ENCODE peak calls at places on chromosomes 16 and 17, in five cellular contexts. One of them, this sample, is unnamed.

GRCh38 chr16:49652441-49653175 is 203.3 kb downstream of the ZNF423 start:
- DNase-seq in GM12864: no peak
- DNase-seq in psoas muscle: peak
- DNase-seq in bronchial epithelial cell: no peak
- DNase-seq in H1: no peak
- DNase-seq in this sample: peak

GRCh38 chr17:80491478-80492342 is 15.3 kb upstream of the NPTX1 start:
- DNase-seq in H1: no peak
- DNase-seq in psoas muscle: peak
- DNase-seq in bronchial epithelial cell: no peak
- DNase-seq in GM12864: no peak
- DNase-seq in this sample: no peak

GRCh38 chr16:57632568-57632967 is 4.1 kb downstream of the ADGRG1 start:
- DNase-seq in psoas muscle: no peak
- DNase-seq in GM12864: no peak
- DNase-seq in bronchial epithelial cell: no peak
- DNase-seq in H1: no peak
- DNase-seq in this sample: no peak

GRCh38 chr17:34437188-34437587 is 74.2 kb upstream of the CCL1 start:
- DNase-seq in H1: no peak
- DNase-seq in psoas muscle: no peak
- DNase-seq in bronchial epithelial cell: no peak
- DNase-seq in GM12864: no peak
- DNase-seq in this sample: no peak

GRCh38 chr16:57871457-57871856 is 69.2 kb upstream of the KIFC3 start:
- DNase-seq in bronchial epithelial cell: peak
- DNase-seq in GM12864: no peak
- DNase-seq in H1: no peak
- DNase-seq in psoas muscle: no peak
- DNase-seq in this sample: no peak

GRCh38 chr16:65845466-65846209 is 520.9 kb upstream of the CDH5 start:
- DNase-seq in psoas muscle: no peak
- DNase-seq in bronchial epithelial cell: peak
- DNase-seq in GM12864: no peak
- DNase-seq in H1: no peak
- DNase-seq in this sample: no peak

GRCh38 chr16:82034981-82035612 is at the start of gene HSD17B2:
- DNase-seq in H1: no peak
- DNase-seq in psoas muscle: no peak
- DNase-seq in bronchial epithelial cell: peak
- DNase-seq in GM12864: no peak
- DNase-seq in this sample: no peak

GRCh38 chr16:81632392-81633146 is 146.5 kb upstream of the PLCG2 start:
- DNase-seq in H1: no peak
- DNase-seq in GM12864: no peak
- DNase-seq in bronchial epithelial cell: peak
- DNase-seq in psoas muscle: no peak
- DNase-seq in this sample: peak

GRCh38 chr16:28261916-28262315 is 30.4 kb upstream of the SBK1 start:
- DNase-seq in GM12864: no peak
- DNase-seq in H1: no peak
- DNase-seq in bronchial epithelial cell: no peak
- DNase-seq in psoas muscle: peak
- DNase-seq in this sample: no peak

GRCh38 chr17:72802726-72803125 is 289.8 kb downstream of the SLC39A11 start:
- DNase-seq in bronchial epithelial cell: no peak
- DNase-seq in psoas muscle: no peak
- DNase-seq in GM12864: no peak
- DNase-seq in H1: no peak
- DNase-seq in this sample: no peak

DNA sequence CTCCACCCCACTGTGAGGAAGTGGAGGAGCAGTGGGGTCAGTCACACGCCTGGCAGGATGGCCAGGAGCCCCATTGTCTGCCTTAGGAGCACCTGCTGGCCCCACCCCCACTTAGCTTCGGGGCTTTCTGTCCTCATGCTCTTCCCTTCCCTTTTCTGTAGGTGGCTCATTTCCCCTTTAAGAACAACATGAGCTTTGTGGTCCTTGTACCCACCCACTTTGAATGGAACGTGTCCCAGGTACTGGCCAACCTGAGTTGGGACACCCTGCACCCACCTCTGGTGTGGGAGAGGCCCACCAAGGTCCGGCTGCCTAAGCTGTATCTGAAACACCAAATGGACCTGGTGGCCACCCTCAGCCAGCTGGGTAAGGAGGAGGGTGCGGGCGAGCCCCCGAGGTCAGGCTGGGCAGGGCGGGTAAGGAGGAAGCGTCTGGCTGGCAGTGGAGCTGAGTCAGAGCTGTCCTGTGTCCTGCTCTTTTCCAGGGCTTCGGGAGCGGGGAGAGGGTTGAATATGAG is 9.4 kb upstream of the SERPINF1 start:
- DNase-seq in bronchial epithelial cell: peak
- DNase-seq in H1: no peak
- DNase-seq in GM12864: no peak
- DNase-seq in psoas muscle: no peak
- DNase-seq in this sample: no peak
- H3K4me3 ChIP-seq in bronchial epithelial cell: peak
- H3K4me3 ChIP-seq in H1: no peak
- H3K4me3 ChIP-seq in GM12864: no peak
- H3K4me3 ChIP-seq in psoas muscle: no peak
- H3K4me3 ChIP-seq in this sample: no peak

GRCh38 chr17:9371019-9371418 is 204.6 kb downstream of the STX8 start:
- DNase-seq in psoas muscle: no peak
- DNase-seq in H1: no peak
- DNase-seq in GM12864: no peak
- DNase-seq in bronchial epithelial cell: peak
- DNase-seq in this sample: no peak
- H3K4me3 ChIP-seq in psoas muscle: no peak
- H3K4me3 ChIP-seq in H1: no peak
- H3K4me3 ChIP-seq in GM12864: no peak
- H3K4me3 ChIP-seq in bronchial epithelial cell: no peak
- H3K4me3 ChIP-seq in this sample: no peak

DNA sequence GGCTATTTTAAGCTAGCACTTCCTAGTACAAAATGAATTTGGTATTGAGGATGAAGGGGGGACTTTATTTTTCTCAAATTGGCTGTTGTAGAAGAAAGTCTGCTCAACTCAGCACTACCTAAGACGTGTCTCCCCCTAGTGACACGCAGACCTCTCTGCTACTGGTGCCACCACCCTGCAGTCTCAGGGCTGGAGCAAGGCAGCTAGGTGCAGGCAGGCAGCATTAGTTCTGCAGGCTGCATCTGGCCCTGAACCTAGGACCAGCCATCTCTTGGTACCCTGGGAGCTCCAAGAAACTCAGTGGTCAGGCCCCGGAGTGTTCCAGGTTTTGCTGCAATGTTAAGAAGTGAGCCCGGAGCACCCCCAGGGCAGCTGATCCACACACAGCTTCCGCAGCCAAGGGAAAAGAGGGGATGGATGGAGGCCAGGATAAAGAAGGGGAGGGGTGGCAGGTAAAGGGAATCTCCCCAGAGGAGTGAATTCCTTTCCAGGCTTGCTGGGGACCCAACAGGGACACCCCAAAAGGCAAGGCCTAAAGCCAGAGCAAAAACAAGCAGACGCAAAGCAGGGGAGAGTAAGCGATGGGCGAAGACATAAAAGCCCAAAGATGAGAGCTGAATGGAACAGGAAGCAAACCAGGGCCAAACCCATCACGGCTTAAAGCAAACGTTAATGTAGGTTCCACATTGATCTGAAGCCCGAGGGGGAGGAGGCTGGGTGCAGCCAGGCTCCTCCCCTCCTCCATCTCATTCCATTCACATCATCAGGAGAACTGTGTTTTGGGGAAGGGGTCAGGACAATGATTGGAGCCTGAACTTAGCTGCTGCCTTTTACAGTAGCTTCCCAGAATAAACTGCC is 200.5 kb downstream of the ZFHX3 start:
- DNase-seq in GM12864: no peak
- DNase-seq in psoas muscle: no peak
- DNase-seq in H1: no peak
- DNase-seq in bronchial epithelial cell: peak
- DNase-seq in this sample: no peak
- H3K4me3 ChIP-seq in GM12864: no peak
- H3K4me3 ChIP-seq in psoas muscle: no peak
- H3K4me3 ChIP-seq in H1: no peak
- H3K4me3 ChIP-seq in bronchial epithelial cell: no peak
- H3K4me3 ChIP-seq in this sample: peak

DNA sequence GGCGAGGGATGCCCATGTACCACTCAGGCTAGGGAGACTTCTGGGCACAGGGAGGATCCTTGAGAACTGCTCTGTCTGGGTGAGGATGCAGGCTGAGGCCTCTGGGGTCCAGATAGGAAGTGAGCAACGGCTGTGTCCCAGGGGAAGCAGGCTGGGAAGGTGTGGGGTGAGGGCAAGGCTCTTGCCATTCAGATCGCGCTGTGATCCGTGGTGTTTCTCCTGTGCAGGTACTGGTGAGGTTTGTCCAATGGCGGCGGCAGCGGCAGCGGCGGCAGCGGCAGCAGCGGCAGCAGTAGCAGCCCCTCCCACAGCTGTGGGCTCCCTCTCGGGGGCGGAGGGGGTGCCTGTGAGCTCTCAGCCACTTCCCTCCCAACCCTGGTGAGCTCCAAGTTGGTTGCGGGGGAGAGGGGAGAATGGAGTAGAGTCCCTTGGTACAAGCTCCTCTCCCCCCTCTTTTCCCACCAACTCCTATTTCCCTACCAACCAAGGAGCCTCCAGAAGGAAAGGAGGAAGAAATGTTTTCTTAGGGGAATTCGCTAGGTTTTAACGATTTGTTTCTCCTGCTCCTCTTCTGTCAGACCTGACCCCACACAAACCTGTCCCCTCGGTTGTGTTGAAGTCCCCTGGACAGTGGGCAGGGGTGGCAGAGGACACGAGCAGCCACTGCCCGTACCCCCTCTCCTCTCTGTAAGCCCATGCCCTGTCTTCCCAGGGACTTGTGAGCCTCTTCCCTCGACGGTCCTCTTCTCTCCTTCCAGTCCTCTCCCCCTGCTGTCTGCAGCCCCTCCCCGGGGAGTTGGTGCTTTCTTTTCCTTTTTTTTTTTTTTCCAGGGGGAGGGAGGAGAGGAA is 1.9 kb upstream of the PRRT2 start:
- DNase-seq in bronchial epithelial cell: no peak
- DNase-seq in psoas muscle: peak
- DNase-seq in H1: no peak
- DNase-seq in GM12864: no peak
- DNase-seq in this sample: no peak
- H3K4me3 ChIP-seq in bronchial epithelial cell: no peak
- H3K4me3 ChIP-seq in psoas muscle: peak
- H3K4me3 ChIP-seq in H1: peak
- H3K4me3 ChIP-seq in GM12864: peak
- H3K4me3 ChIP-seq in this sample: peak

GRCh38 chr17:77375108-77375507 is 234.3 kb downstream of the SEC14L1 start:
- DNase-seq in bronchial epithelial cell: no peak
- DNase-seq in psoas muscle: no peak
- DNase-seq in GM12864: no peak
- DNase-seq in H1: no peak
- DNase-seq in this sample: no peak
- H3K4me3 ChIP-seq in bronchial epithelial cell: no peak
- H3K4me3 ChIP-seq in psoas muscle: peak
- H3K4me3 ChIP-seq in GM12864: no peak
- H3K4me3 ChIP-seq in H1: no peak
- H3K4me3 ChIP-seq in this sample: peak

GRCh38 chr17:64386412-64387144 is 4.1 kb downstream of the PECAM1 start:
- DNase-seq in GM12864: no peak
- DNase-seq in psoas muscle: no peak
- DNase-seq in H1: no peak
- DNase-seq in bronchial epithelial cell: no peak
- DNase-seq in this sample: peak
- H3K4me3 ChIP-seq in GM12864: no peak
- H3K4me3 ChIP-seq in psoas muscle: peak
- H3K4me3 ChIP-seq in H1: no peak
- H3K4me3 ChIP-seq in bronchial epithelial cell: no peak
- H3K4me3 ChIP-seq in this sample: peak

GRCh38 chr16:12188674-12189249 is 212.2 kb downstream of the SNX29 start:
- DNase-seq in bronchial epithelial cell: no peak
- DNase-seq in H1: no peak
- DNase-seq in GM12864: no peak
- DNase-seq in psoas muscle: no peak
- DNase-seq in this sample: no peak
- H3K4me3 ChIP-seq in bronchial epithelial cell: no peak
- H3K4me3 ChIP-seq in H1: no peak
- H3K4me3 ChIP-seq in GM12864: no peak
- H3K4me3 ChIP-seq in psoas muscle: no peak
- H3K4me3 ChIP-seq in this sample: no peak

This sample was measured in tibial artery.